ENCODE peak calls at places on chromosomes 16 and 17, in nine cellular contexts. I, W, G, M, N, Z, V, F and A are unnamed samples.

GRCh38 chr16:74896389-74897370 is 88.2 kb downstream of the WDR59 start:
- DNase-seq in F (peak; percentile 69), W (peak; percentile 63), M (no peak), Z (no peak), I (peak; percentile 68), V (no peak), G (no peak), N (no peak), A (peak; percentile 14)

GRCh38 chr16:86680137-86680536 is 101.8 kb downstream of the FOXL1 start:
- DNase-seq in G (no peak), Z (no peak), F (peak; percentile 76), I (peak; percentile 85), N (no peak), W (peak; percentile 93), V (no peak), M (no peak), A (no peak)

GRCh38 chr17:62781356-62781755 is 26.8 kb downstream of the MARCHF10 start:
- DNase-seq in Z (no peak), I (peak; percentile 46), M (no peak), W (peak; percentile 69), N (no peak), F (peak; percentile 76), G (no peak), V (no peak), A (no peak)

GRCh38 chr16:86765389-86766026 is 187.2 kb downstream of the FOXL1 start:
- DNase-seq in N (no peak), I (no peak), V (no peak), M (peak; percentile 24), G (no peak), W (no peak), Z (no peak), F (no peak), A (no peak)

GRCh38 chr17:64661981-64662773 is at the start of gene SMURF2:
- DNase-seq in G (peak; percentile 77), V (peak; percentile 80), W (no peak), M (peak; percentile 94), N (peak; percentile 77), I (no peak), Z (peak; percentile 80), F (peak; percentile 66), A (no peak)

GRCh38 chr16:28935924-28936783 is 4.4 kb downstream of the CD19 start:
- DNase-seq in W (peak; percentile 24), Z (peak; percentile 84), N (peak; percentile 60), F (peak; percentile 77), I (peak; percentile 53), V (peak; percentile 65), G (peak; percentile 73), M (peak; percentile 93), A (no peak)

GRCh38 chr17:78934681-78935418 is 9.7 kb upstream of the TIMP2 start:
- DNase-seq in I (peak; percentile 56), W (no peak), Z (no peak), N (no peak), V (no peak), F (no peak), G (no peak), M (no peak), A (no peak)

GRCh38 chr17:17761894-17762781 is 74.6 kb downstream of the SREBF1 start:
- DNase-seq in M (no peak), Z (no peak), N (no peak), I (no peak), G (no peak), W (no peak), F (no peak), V (no peak), A (no peak)

GRCh38 chr17:38877130-38877851 is 7.4 kb downstream of the LASP1 start:
- DNase-seq in N (no peak), F (no peak), Z (peak; percentile 35), I (no peak), G (no peak), W (no peak), V (no peak), M (no peak), A (no peak)

GRCh38 chr17:61454095-61454931 is 2.1 kb downstream of the TBX4 start:
- DNase-seq in I (no peak), G (no peak), M (no peak), N (no peak), F (no peak), V (no peak), Z (no peak), W (no peak), A (no peak)

GRCh38 chr16:85072947-85073346 is 39.3 kb downstream of the CIBAR2 start:
- DNase-seq in N (no peak), I (peak; percentile 94), Z (no peak), G (no peak), M (no peak), F (peak; percentile 22), W (peak; percentile 44), V (peak; percentile 20), A (peak; percentile 55)

GRCh38 chr16:4572715-4573114 is 16.6 kb downstream of the C16orf96 start:
- DNase-seq in W (no peak), V (no peak), Z (no peak), I (peak; percentile 18), G (no peak), N (no peak), M (no peak), F (no peak), A (no peak)

GRCh38 chr16:51813609-51814008 is 662.5 kb upstream of the SALL1 start:
- DNase-seq in G (no peak), W (no peak), F (no peak), M (no peak), N (no peak), V (no peak), Z (no peak), I (no peak), A (no peak)

GRCh38 chr17:61641715-61642114 is 50.7 kb upstream of the NACA2 start:
- DNase-seq in F (no peak), W (no peak), I (no peak), M (no peak), Z (no peak), G (no peak), V (no peak), N (no peak), A (no peak)

GRCh38 chr16:59305850-59306249 is 571.7 kb upstream of the GOT2 start:
- DNase-seq in V (no peak), W (peak; percentile 18), G (no peak), M (no peak), Z (no peak), F (no peak), I (no peak), N (no peak), A (no peak)

GRCh38 chr16:49608095-49608494 is 234.5 kb downstream of the C16orf78 start:
- DNase-seq in F (no peak), I (no peak), V (no peak), G (no peak), W (no peak), Z (no peak), M (no peak), N (no peak), A (no peak)

GRCh38 chr17:40915721-40916256 is 21.7 kb downstream of the KRT23 start:
- DNase-seq in Z (no peak), N (no peak), F (peak; percentile 77), G (no peak), M (no peak), W (peak; percentile 64), I (peak; percentile 50), V (no peak), A (no peak)

GRCh38 chr17:10243905-10244844 is 45.8 kb upstream of the GAS7 start:
- DNase-seq in I (peak; percentile 62), Z (no peak), M (no peak), F (peak; percentile 9), V (no peak), W (no peak), G (no peak), N (no peak), A (peak; percentile 63)

GRCh38 chr16:46746821-46747776 is 1.0 kb downstream of the MYLK3 start:
- DNase-seq in G (no peak), I (no peak), M (peak; percentile 73), V (peak; percentile 43), W (no peak), F (no peak), N (no peak), Z (no peak), A (no peak)

GRCh38 chr16:75648265-75649076 is 898 bp downstream of the TERF2IP start:
- DNase-seq in F (peak; percentile 80), G (peak; percentile 81), W (peak; percentile 46), M (peak; percentile 91), N (peak; percentile 69), V (peak; percentile 89), Z (peak; percentile 82), I (peak; percentile 67), A (peak; percentile 54)

GRCh38 chr16:85735946-85736345 is 14.9 kb downstream of the C16orf74 start:
- DNase-seq in M (no peak), W (no peak), N (no peak), I (no peak), Z (no peak), G (no peak), V (no peak), F (no peak), A (no peak)

GRCh38 chr17:81247339-81247990 is 8.3 kb downstream of the NDUFAF8 start:
- DNase-seq in V (no peak), G (no peak), Z (no peak), I (no peak), M (no peak), F (no peak), W (no peak), N (no peak), A (no peak)

GRCh38 chr17:57522436-57523005 is 222.6 kb downstream of the CCDC182 start:
- DNase-seq in N (no peak), I (no peak), V (no peak), M (no peak), W (no peak), Z (no peak), F (no peak), G (no peak), A (no peak)

GRCh38 chr17:17752822-17753448 is 71.7 kb downstream of the RAI1 start:
- DNase-seq in V (no peak), I (no peak), F (no peak), W (no peak), N (peak; percentile 81), M (no peak), Z (no peak), G (no peak), A (no peak)

GRCh38 chr16:33059206-33059605 is 134.8 kb upstream of the TP53TG3C start:
- DNase-seq in N (no peak), V (no peak), G (no peak), F (no peak), I (no peak), W (no peak), M (no peak), Z (no peak), A (no peak)

GRCh38 chr16:62253926-62254325 is 217.7 kb upstream of the CDH8 start:
- DNase-seq in G (no peak), V (no peak), W (no peak), I (no peak), M (no peak), Z (no peak), F (no peak), N (no peak), A (no peak)

GRCh38 chr16:56679813-56680212 is 2.5 kb upstream of the MT1X start:
- DNase-seq in F (no peak), N (no peak), V (peak; percentile 16), M (no peak), Z (no peak), W (no peak), G (no peak), I (no peak), A (no peak)

GRCh38 chr16:66569131-66569530 is 2.9 kb downstream of the CMTM1 start:
- DNase-seq in G (no peak), Z (no peak), I (peak; percentile 76), F (peak; percentile 84), M (no peak), N (no peak), W (peak; percentile 80), V (no peak), A (no peak)